ENCODE peak calls at places on chromosome 10, in eight cellular contexts. N is IMR-90, C is ovary, E is uterus, Y is prostate gland, S is esophagus squamous epithelium, L is right lobe of liver, M is HCT116. Z is an unnamed sample.

GRCh38 chr10:119379466-119380071 is 162.9 kb downstream of the RGS10 start:
- DNase-seq in N (no peak), C (no peak), E (no peak), Y (no peak), S (no peak), L (no peak), M (no peak), Z (no peak)

GRCh38 chr10:58209669-58210068 is 58.0 kb downstream of the IPMK start:
- DNase-seq in N (peak; percentile 11), C (no peak), E (no peak), Y (no peak), S (no peak), L (no peak), M (no peak), Z (no peak)

GRCh38 chr10:110486680-110487410 is 10.9 kb upstream of the DUSP5 start:
- DNase-seq in N (no peak), C (no peak), E (no peak), Y (no peak), S (no peak), L (no peak), M (no peak), Z (no peak)

GRCh38 chr10:5071411-5072198 is 22.6 kb upstream of the AKR1C3 start:
- DNase-seq in N (peak; percentile 63), C (peak; percentile 84), E (peak; percentile 75), Y (peak; percentile 44), S (no peak), L (peak; percentile 26), M (no peak), Z (peak; percentile 68)

GRCh38 chr10:43237128-43237527 is 29.7 kb downstream of the RASGEF1A start:
- DNase-seq in N (no peak), C (no peak), E (no peak), Y (no peak), S (no peak), L (no peak), M (no peak), Z (no peak)

GRCh38 chr10:118800920-118801319 is 46.1 kb upstream of the CACUL1 start:
- DNase-seq in N (no peak), C (no peak), E (no peak), Y (peak; percentile 24), S (no peak), L (peak; percentile 42), M (no peak), Z (peak; percentile 17)

GRCh38 chr10:110841767-110842267 is 29.9 kb upstream of the PDCD4 start:
- DNase-seq in N (no peak), C (no peak), E (peak; percentile 15), Y (no peak), S (no peak), L (no peak), M (no peak), Z (no peak)

GRCh38 chr10:3487228-3487627 is 297.8 kb downstream of the KLF6 start:
- DNase-seq in N (no peak), C (no peak), E (no peak), Y (no peak), S (no peak), L (no peak), M (no peak), Z (no peak)

GRCh38 chr10:4109469-4109868 is 324.5 kb upstream of the KLF6 start:
- DNase-seq in N (peak; percentile 66), C (no peak), E (no peak), Y (no peak), S (no peak), L (no peak), M (no peak), Z (no peak)

GRCh38 chr10:48411510-48411909 is 105.0 kb downstream of the MAPK8 start:
- DNase-seq in N (no peak), C (no peak), E (no peak), Y (no peak), S (no peak), L (no peak), M (no peak), Z (no peak)

GRCh38 chr10:110764378-110764777 is 107.3 kb upstream of the PDCD4 start:
- DNase-seq in N (no peak), C (no peak), E (no peak), Y (no peak), S (no peak), L (no peak), M (no peak), Z (no peak)

GRCh38 chr10:93074597-93075368 is 1.1 kb downstream of the CYP26A1 start:
- DNase-seq in N (no peak), C (no peak), E (no peak), Y (peak; percentile 2), S (no peak), L (no peak), M (no peak), Z (no peak)

GRCh38 chr10:70598857-70599295 is 3.7 kb downstream of the PRF1 start:
- DNase-seq in N (no peak), C (no peak), E (no peak), Y (no peak), S (no peak), L (no peak), M (no peak), Z (no peak)

GRCh38 chr10:93456480-93456879 is 25.7 kb downstream of the MYOF start:
- DNase-seq in N (peak; percentile 36), C (no peak), E (no peak), Y (no peak), S (no peak), L (no peak), M (no peak), Z (no peak)

GRCh38 chr10:52488606-52489485 is 174.8 kb downstream of the DKK1 start:
- DNase-seq in N (peak; percentile 61), C (no peak), E (no peak), Y (peak; percentile 10), S (no peak), L (no peak), M (no peak), Z (no peak)

GRCh38 chr10:128103229-128103714 is 23.0 kb downstream of the MKI67 start:
- DNase-seq in N (no peak), C (no peak), E (no peak), Y (no peak), S (no peak), L (no peak), M (no peak), Z (no peak)

GRCh38 chr10:71302874-71303568 is 16.0 kb upstream of the SLC29A3 start:
- DNase-seq in N (peak; percentile 61), C (no peak), E (no peak), Y (no peak), S (no peak), L (no peak), M (peak; percentile 43), Z (peak; percentile 73)

DNA sequence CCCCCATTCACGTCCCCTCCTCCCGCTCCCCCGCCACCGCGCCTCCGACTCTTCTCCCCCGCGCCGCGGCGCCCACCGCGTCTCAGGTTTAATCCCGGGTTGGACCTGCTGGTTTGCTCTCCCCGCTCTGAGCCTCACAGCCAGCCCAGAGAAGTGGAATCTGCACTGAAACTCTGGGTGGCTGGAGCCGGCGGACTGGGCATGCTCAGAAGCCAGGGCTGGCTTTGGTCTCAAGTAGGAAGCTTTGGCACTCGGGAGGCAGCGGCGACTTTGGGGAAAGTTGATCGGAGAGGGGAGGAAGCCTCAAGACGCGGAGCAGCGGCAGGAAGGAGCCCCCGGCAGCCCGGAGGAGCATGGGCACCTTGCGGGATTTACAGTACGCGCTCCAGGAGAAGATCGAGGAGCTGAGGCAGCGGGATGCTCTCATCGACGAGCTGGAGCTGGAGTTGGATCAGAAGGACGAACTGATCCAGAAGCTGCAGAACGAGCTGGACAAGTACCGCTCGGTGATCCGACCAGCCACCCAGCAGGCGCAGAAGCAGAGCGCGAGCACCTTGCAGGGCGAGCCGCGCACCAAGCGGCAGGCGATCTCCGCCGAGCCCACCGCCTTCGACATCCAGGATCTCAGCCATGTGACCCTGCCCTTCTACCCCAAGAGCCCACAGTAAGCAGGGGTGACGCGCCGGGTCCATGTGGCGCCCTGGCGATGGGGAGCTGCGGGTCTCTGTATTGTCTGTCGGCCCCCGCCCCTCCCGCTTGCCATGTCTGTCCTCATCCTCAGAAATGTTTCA is at the start of gene PRKG1:
- DNase-seq in N (peak; percentile 85), C (peak; percentile 68), E (peak; percentile 81), Y (peak; percentile 75), S (no peak), L (peak; percentile 68), M (no peak), Z (peak; percentile 38)
- TF ChIP-seq POLR2A in N (peak; percentile 19), C (peak; percentile 31), E (peak; percentile 17), Y (no peak), S (no peak), L (no peak), M (no peak), Z (no peak)

DNA sequence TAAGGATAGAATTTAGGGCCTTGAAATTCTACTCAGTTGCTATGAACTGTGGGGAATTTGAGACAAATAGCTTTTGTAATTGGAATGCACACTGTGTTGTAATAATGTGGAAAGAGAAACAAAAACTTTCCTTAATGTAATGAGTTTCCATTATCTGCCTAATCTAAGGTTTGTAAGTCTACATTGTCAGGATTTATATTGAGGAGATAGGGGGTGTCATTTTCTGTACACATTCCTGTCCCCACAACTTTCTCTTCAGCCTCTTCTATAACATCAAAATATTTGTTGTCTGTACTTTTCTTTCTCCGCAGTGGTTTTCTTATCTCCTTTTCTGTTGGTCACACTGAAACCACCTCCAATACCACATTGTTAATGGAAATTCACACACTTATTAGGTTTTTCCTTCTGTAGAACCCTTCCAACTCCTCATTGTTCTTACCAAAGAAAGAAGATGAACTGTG is 41.5 kb downstream of the ARID5B start:
- DNase-seq in N (peak; percentile 54), C (no peak), E (no peak), Y (no peak), S (no peak), L (no peak), M (no peak), Z (no peak)
- H3K4me1 ChIP-seq in N (peaks cover 16% of the 10 kb centered on the region), C (peaks cover 3% of the 10 kb centered on the region), E (no peaks in the 10 kb centered on the region), Y (no peaks in the 10 kb centered on the region), S (peaks cover 47% of the 10 kb centered on the region), L (no peaks in the 10 kb centered on the region), M (peaks cover 41% of the 10 kb centered on the region), Z (peaks cover 22% of the 10 kb centered on the region)

GRCh38 chr10:11886138-11886474 is 63.0 kb downstream of the PROSER2 start:
- DNase-seq in N (no peak), C (no peak), E (no peak), Y (no peak), S (no peak), L (no peak), M (no peak), Z (no peak)

GRCh38 chr10:11885437-11886137 is 62.4 kb downstream of the PROSER2 start:
- DNase-seq in N (no peak), C (no peak), E (no peak), Y (no peak), S (no peak), L (no peak), M (no peak), Z (no peak)

GRCh38 chr10:11886851-11887250 is 63.7 kb downstream of the PROSER2 start:
- DNase-seq in N (no peak), C (no peak), E (no peak), Y (no peak), S (no peak), L (no peak), M (no peak), Z (no peak)

GRCh38 chr10:11884706-11885423 is 61.7 kb downstream of the PROSER2 start:
- DNase-seq in N (no peak), C (no peak), E (no peak), Y (no peak), S (no peak), L (no peak), M (no peak), Z (no peak)

GRCh38 chr10:11887381-11888227 is 64.4 kb downstream of the PROSER2 start:
- DNase-seq in N (no peak), C (no peak), E (no peak), Y (no peak), S (no peak), L (no peak), M (no peak), Z (no peak)
- TF ChIP-seq POLR2A in N (no peak), C (no peak), E (no peak), Y (no peak), S (no peak), L (no peak), M (no peak), Z (no peak)

GRCh38 chr10:126059101-126059826 is 162.9 kb downstream of the FANK1 start:
- DNase-seq in N (peak; percentile 93), C (no peak), E (no peak), Y (no peak), S (no peak), L (no peak), M (no peak), Z (peak; percentile 75)
- H3K4me1 ChIP-seq in N (peaks cover 26% of the 10 kb centered on the region), C (peaks cover 22% of the 10 kb centered on the region), E (no peaks in the 10 kb centered on the region), Y (no peaks in the 10 kb centered on the region), S (peaks cover 2% of the 10 kb centered on the region), L (no peaks in the 10 kb centered on the region), M (peaks cover 23% of the 10 kb centered on the region), Z (peaks cover 50% of the 10 kb centered on the region)

Z was measured in A549.